ENCODE peak calls at places on chromosomes 3 and 15, in seven cellular contexts. T is body of pancreas, J is mesothelial cell of epicardium, R is uterus, B is ovary, S is NB4, G is tibial nerve. L is an unnamed sample.

GRCh38 chr15:71093089-71094024 is 21.9 kb upstream of the THSD4 start:
- DNase-seq in T (peak; percentile 58), J (no peak), R (no peak), B (no peak), S (no peak), G (no peak), L (no peak)

GRCh38 chr15:98785408-98785795 is 137.1 kb downstream of the IGF1R start:
- DNase-seq in T (no peak), J (no peak), R (no peak), B (no peak), S (no peak), G (no peak), L (no peak)

GRCh38 chr3:39990532-39990931 is 181.1 kb downstream of the MYRIP start:
- DNase-seq in T (peak; percentile 58), J (no peak), R (no peak), B (no peak), S (peak; percentile 58), G (no peak), L (peak; percentile 17)

GRCh38 chr3:139803294-139803693 is 125.5 kb upstream of the NMNAT3 start:
- DNase-seq in T (no peak), J (no peak), R (no peak), B (no peak), S (no peak), G (no peak), L (no peak)

GRCh38 chr15:29418178-29418577 is 148.6 kb upstream of the NSMCE3 start:
- DNase-seq in T (no peak), J (no peak), R (no peak), B (no peak), S (no peak), G (no peak), L (no peak)

GRCh38 chr3:86989611-86990010 is 1.3 kb downstream of the VGLL3 start:
- DNase-seq in T (no peak), J (no peak), R (no peak), B (no peak), S (no peak), G (no peak), L (no peak)

GRCh38 chr3:29338981-29339833 is 58.3 kb downstream of the RBMS3 start:
- DNase-seq in T (no peak), J (no peak), R (no peak), B (no peak), S (no peak), G (no peak), L (no peak)

GRCh38 chr3:141056716-141057115 is 5.6 kb downstream of the SPSB4 start:
- DNase-seq in T (peak; percentile 40), J (no peak), R (no peak), B (no peak), S (no peak), G (no peak), L (no peak)

GRCh38 chr3:77281721-77282120 is 241.8 kb downstream of the ROBO2 start:
- DNase-seq in T (no peak), J (no peak), R (no peak), B (no peak), S (no peak), G (no peak), L (no peak)

GRCh38 chr15:94456246-94456645 is 224.9 kb downstream of the MCTP2 start:
- DNase-seq in T (no peak), J (no peak), R (no peak), B (no peak), S (no peak), G (no peak), L (no peak)

GRCh38 chr3:58824285-58824684 is 157.7 kb upstream of the FAM3D start:
- DNase-seq in T (peak; percentile 82), J (peak; percentile 36), R (no peak), B (no peak), S (peak; percentile 47), G (no peak), L (no peak)

GRCh38 chr15:92807971-92808571 is 92.1 kb upstream of the CHD2 start:
- DNase-seq in T (no peak), J (no peak), R (no peak), B (peak; percentile 46), S (peak; percentile 82), G (no peak), L (no peak)

GRCh38 chr15:25250906-25251622 is 187.8 kb downstream of the UBE3A start:
- DNase-seq in T (no peak), J (peak; percentile 10), R (no peak), B (no peak), S (no peak), G (no peak), L (no peak)

GRCh38 chr3:79910337-79910736 is 142.5 kb upstream of the ROBO1 start:
- DNase-seq in T (no peak), J (no peak), R (no peak), B (no peak), S (no peak), G (no peak), L (no peak)

GRCh38 chr15:77554306-77555080 is 78.2 kb downstream of the LINGO1 start:
- DNase-seq in T (no peak), J (no peak), R (no peak), B (no peak), S (no peak), G (no peak), L (no peak)

GRCh38 chr3:139772539-139773500 is 95.0 kb upstream of the NMNAT3 start:
- DNase-seq in T (no peak), J (no peak), R (no peak), B (no peak), S (peak; percentile 5), G (no peak), L (no peak)

GRCh38 chr3:58691997-58692396 is 25.4 kb upstream of the FAM3D start:
- DNase-seq in T (no peak), J (no peak), R (no peak), B (no peak), S (peak; percentile 25), G (no peak), L (no peak)

GRCh38 chr3:122410639-122411038 is 5.2 kb downstream of the WDR5B start:
- DNase-seq in T (no peak), J (no peak), R (no peak), B (no peak), S (no peak), G (no peak), L (no peak)

DNA sequence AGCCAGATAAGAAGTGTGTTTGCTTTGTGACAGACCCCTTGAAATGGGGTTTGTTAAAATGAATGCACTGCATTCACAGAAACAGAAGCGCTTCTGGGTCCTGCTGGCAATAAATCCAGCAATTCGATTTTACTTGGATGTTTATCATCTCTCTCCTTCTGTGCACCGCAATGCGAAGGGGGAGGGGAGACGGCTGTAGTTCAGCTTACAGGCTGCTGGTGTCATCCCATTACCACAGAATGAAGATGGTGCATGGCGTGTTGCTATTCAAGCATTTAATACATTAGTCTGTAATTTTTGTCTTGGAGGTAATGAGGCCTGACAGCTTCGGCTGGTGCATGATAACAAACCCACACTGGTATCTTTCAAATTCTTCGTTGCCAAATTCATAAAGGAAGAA is 418.1 kb downstream of the OTOL1 start:
- DNase-seq in T (peak; percentile 8), J (no peak), R (peak; percentile 35), B (peak; percentile 35), S (peak; percentile 4), G (peak; percentile 15), L (no peak)
- TF ChIP-seq CTCF in T (no peak), J (no peak), R (peak; percentile 48), B (no peak), S (no peak), G (peak; percentile 30), L (peak; percentile 61)

GRCh38 chr15:36210426-36210825 is 369.0 kb upstream of the CDIN1 start:
- DNase-seq in T (no peak), J (no peak), R (no peak), B (no peak), S (no peak), G (no peak), L (no peak)

DNA sequence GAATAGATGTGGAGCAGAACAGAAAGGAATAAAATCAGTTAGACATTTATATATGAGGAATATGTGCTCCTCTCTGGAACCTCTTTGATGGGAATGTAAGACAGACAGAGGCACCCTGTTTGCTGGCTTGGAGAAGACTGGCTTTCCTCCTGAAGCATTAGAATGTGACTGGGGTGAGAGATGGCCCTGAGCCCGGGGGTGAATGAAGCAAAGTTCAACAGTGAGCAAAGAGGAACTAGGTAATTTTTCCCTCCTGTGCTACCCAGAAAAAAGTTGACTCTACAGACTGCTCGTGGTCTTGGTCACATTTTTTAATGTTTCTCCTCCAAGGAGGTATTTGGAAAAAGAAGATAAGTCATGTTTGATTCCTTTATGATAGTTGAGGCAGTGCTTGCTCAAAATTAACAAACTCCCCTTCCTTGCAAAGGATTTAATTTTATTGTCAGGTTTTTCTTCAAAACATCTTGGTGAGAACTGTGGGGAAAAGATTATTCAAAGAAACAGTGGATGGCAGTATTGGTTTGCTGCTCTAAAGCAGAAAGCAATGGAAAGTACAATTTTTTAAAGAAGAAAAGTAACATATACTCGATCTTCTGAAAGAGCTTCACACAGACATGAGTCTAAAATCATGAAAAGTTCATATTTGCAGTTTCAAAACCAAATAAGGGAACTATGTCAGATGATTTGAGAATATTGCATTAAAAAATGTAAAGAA is 370.4 kb upstream of the CDIN1 start:
- DNase-seq in T (no peak), J (no peak), R (no peak), B (no peak), S (no peak), G (no peak), L (no peak)
- TF ChIP-seq CTCF in T (no peak), J (no peak), R (no peak), B (no peak), S (no peak), G (no peak), L (no peak)

GRCh38 chr3:23864954-23865353 is 51.8 kb downstream of the NKIRAS1 start:
- DNase-seq in T (peak; percentile 38), J (no peak), R (no peak), B (peak; percentile 24), S (no peak), G (no peak), L (no peak)

GRCh38 chr3:23865595-23866396 is 51.0 kb downstream of the NKIRAS1 start:
- DNase-seq in T (no peak), J (no peak), R (no peak), B (no peak), S (no peak), G (no peak), L (no peak)

GRCh38 chr3:23872330-23872729 is 44.5 kb downstream of the NKIRAS1 start:
- DNase-seq in T (no peak), J (no peak), R (no peak), B (no peak), S (no peak), G (no peak), L (no peak)

GRCh38 chr3:23863060-23863459 is 53.7 kb downstream of the NKIRAS1 start:
- DNase-seq in T (no peak), J (no peak), R (no peak), B (no peak), S (no peak), G (no peak), L (no peak)

GRCh38 chr3:23867400-23867799 is 49.4 kb downstream of the NKIRAS1 start:
- DNase-seq in T (no peak), J (no peak), R (no peak), B (no peak), S (no peak), G (no peak), L (no peak)
- TF ChIP-seq CTCF in T (no peak), J (no peak), R (no peak), B (no peak), S (no peak), G (no peak), L (peak; percentile 40)

DNA sequence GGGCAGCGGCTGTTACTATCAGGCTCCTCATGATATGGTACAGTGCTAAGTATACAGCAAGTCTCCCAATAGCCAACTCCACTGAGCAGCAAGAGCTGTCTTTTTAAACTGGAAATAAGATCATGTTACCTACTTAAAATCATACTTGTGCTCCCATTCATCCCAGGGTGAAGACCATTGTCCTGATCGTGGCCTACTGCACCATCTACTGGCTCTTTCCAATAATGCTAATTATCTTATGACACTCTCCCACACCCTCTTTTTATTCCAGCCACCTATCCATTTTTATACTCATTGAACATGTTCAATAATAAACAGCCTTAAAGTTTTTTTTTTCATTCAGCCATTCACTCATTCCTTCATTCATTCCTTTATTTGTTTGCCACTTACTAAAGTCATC is 117.7 kb downstream of the GBE1 start:
- DNase-seq in T (no peak), J (no peak), R (no peak), B (no peak), S (peak; percentile 26), G (no peak), L (no peak)
- TF ChIP-seq CTCF in T (peak; percentile 16), J (no peak), R (no peak), B (peak; percentile 23), S (no peak), G (no peak), L (peak; percentile 71)

L was measured in D721Med.